ENCODE peak calls at places on chromosome 1, in five cellular contexts. One of them, this sample, is unnamed.

GRCh38 chr1:143661418-143662120 is 310.2 kb downstream of the FAM72C start:
- DNase-seq in cardiac muscle cell: peak; percentile 19
- DNase-seq in upper lobe of right lung: no peak
- DNase-seq in mammary epithelial cell: no peak
- DNase-seq in fibroblast of lung: no peak
- DNase-seq in this sample: peak; percentile 8

GRCh38 chr1:76695535-76695934 is 171.7 kb upstream of the ST6GALNAC5 start:
- DNase-seq in fibroblast of lung: no peak
- DNase-seq in cardiac muscle cell: no peak
- DNase-seq in upper lobe of right lung: no peak
- DNase-seq in mammary epithelial cell: no peak
- DNase-seq in this sample: no peak

GRCh38 chr1:158008630-158009029 is 15.2 kb downstream of the KIRREL1 start:
- DNase-seq in upper lobe of right lung: no peak
- DNase-seq in mammary epithelial cell: peak; percentile 63
- DNase-seq in fibroblast of lung: no peak
- DNase-seq in cardiac muscle cell: no peak
- DNase-seq in this sample: peak; percentile 49

GRCh38 chr1:31531177-31532000 is 44.9 kb upstream of the TINAGL1 start:
- DNase-seq in mammary epithelial cell: peak; percentile 76
- DNase-seq in fibroblast of lung: peak; percentile 80
- DNase-seq in cardiac muscle cell: peak; percentile 79
- DNase-seq in upper lobe of right lung: no peak
- DNase-seq in this sample: peak; percentile 46

GRCh38 chr1:64598100-64598571 is 128.2 kb downstream of the CACHD1 start:
- DNase-seq in fibroblast of lung: peak; percentile 85
- DNase-seq in upper lobe of right lung: no peak
- DNase-seq in cardiac muscle cell: peak; percentile 44
- DNase-seq in mammary epithelial cell: peak; percentile 75
- DNase-seq in this sample: peak; percentile 24

GRCh38 chr1:108570128-108570527 is 10.2 kb downstream of the EEIG2 start:
- DNase-seq in fibroblast of lung: no peak
- DNase-seq in mammary epithelial cell: peak; percentile 61
- DNase-seq in cardiac muscle cell: peak; percentile 62
- DNase-seq in upper lobe of right lung: no peak
- DNase-seq in this sample: no peak

GRCh38 chr1:31230378-31230777 is 9.3 kb downstream of the NKAIN1 start:
- DNase-seq in upper lobe of right lung: no peak
- DNase-seq in fibroblast of lung: no peak
- DNase-seq in cardiac muscle cell: no peak
- DNase-seq in mammary epithelial cell: no peak
- DNase-seq in this sample: no peak

GRCh38 chr1:226135059-226135651 is 51.4 kb downstream of the ACBD3 start:
- DNase-seq in fibroblast of lung: peak; percentile 52
- DNase-seq in cardiac muscle cell: peak; percentile 50
- DNase-seq in mammary epithelial cell: no peak
- DNase-seq in upper lobe of right lung: peak; percentile 89
- DNase-seq in this sample: no peak

GRCh38 chr1:225943582-225943981 is 2.6 kb upstream of the LEFTY2 start:
- DNase-seq in cardiac muscle cell: peak; percentile 8
- DNase-seq in upper lobe of right lung: no peak
- DNase-seq in mammary epithelial cell: no peak
- DNase-seq in fibroblast of lung: no peak
- DNase-seq in this sample: no peak

GRCh38 chr1:116697892-116698595 is 30.5 kb upstream of the IGSF3 start:
- DNase-seq in upper lobe of right lung: no peak
- DNase-seq in fibroblast of lung: no peak
- DNase-seq in mammary epithelial cell: peak; percentile 54
- DNase-seq in cardiac muscle cell: no peak
- DNase-seq in this sample: peak; percentile 78

DNA sequence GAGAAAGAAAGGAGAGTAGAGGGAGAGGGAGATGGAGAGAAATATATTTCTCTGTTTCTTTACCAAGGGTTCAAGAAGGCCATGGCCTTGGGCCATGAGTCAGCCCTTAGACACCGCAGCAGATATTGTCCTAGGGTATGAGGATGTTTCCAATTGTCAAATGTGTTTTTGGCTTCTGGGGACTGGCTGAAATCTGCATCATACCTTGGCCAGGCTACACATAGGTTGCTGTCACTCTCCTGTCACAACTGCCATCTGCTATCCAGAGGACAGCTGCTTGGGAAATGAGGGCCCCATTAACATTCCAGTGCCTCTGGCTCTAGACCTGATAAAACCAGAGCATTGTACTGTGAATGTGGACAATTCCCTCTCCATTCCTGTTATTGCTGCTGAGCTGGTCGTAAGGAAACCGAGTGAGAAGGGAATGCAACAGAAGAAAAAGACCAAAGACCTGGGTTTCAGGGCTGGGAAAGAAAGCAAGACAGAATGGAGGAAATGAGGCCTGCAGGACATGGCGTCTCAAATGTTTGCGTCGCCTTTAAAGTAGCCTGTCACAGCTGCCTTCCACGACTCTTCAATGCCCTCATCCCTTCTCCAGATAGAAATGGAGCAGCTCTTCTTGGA is 8.8 kb upstream of the PIGC start:
- DNase-seq in fibroblast of lung: peak; percentile 21
- DNase-seq in upper lobe of right lung: no peak
- DNase-seq in mammary epithelial cell: no peak
- DNase-seq in cardiac muscle cell: no peak
- DNase-seq in this sample: no peak
- H3K4me3 ChIP-seq in fibroblast of lung: no peak overlapping the region
- H3K4me3 ChIP-seq in upper lobe of right lung: no peak overlapping the region
- H3K4me3 ChIP-seq in mammary epithelial cell: no peak overlapping the region
- H3K4me3 ChIP-seq in cardiac muscle cell: no peak overlapping the region
- H3K4me3 ChIP-seq in this sample: no peak overlapping the region

DNA sequence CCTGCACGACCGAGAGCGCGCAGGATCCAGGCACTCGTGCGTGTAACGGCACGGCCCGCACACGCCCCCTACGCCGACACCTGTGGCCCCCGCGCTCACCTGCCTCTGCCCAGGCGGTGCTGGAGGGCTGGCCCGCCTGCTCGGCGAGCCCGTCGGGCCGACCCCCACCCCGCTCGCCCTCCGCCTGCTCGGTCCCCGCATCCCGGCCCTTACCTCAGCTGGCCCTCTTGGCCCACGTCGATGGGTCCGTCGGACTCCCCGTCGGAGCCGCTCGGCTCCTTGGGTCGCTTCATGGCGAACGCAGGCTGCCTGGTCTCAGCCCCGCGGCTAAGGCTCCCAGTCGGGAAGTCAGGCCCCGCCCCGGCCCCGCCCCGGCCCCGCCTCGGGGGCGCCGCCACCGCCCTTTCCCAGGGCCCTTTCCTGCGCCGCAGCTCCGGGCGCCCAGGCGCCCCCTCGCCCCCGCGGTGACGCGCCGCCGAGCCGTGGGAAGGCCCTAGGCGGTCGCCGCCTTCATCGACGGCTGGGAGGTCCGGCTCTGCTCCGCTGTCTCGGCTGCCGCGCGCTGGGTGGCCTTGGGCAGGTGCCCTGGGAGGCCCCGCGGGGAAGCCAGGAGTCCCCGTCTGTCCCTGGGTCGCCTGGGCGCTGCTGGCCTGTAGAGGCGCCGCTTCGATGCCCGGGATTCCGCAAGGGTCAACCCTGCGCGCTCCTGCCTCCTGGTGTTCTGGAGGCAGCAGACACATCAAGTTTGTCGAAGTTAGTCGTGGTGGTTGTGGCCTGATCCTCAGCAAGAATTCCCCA is at the start of gene HEYL:
- DNase-seq in mammary epithelial cell: no peak
- DNase-seq in upper lobe of right lung: peak; percentile 92
- DNase-seq in fibroblast of lung: peak; percentile 32
- DNase-seq in cardiac muscle cell: peak; percentile 56
- DNase-seq in this sample: peak; percentile 48
- TF ChIP-seq CTCF in mammary epithelial cell: no peak
- TF ChIP-seq CTCF in upper lobe of right lung: peak; percentile 49
- TF ChIP-seq CTCF in fibroblast of lung: peak; percentile 35
- TF ChIP-seq CTCF in cardiac muscle cell: peak; percentile 47
- TF ChIP-seq CTCF in this sample: peak; percentile 34

GRCh38 chr1:224762701-224763100 is 146.6 kb downstream of the CNIH3 start:
- DNase-seq in mammary epithelial cell: no peak
- DNase-seq in cardiac muscle cell: no peak
- DNase-seq in upper lobe of right lung: no peak
- DNase-seq in fibroblast of lung: no peak
- DNase-seq in this sample: no peak
- H3K4me3 ChIP-seq in mammary epithelial cell: no peak overlapping the region
- H3K4me3 ChIP-seq in cardiac muscle cell: no peak overlapping the region
- H3K4me3 ChIP-seq in upper lobe of right lung: no peak overlapping the region
- H3K4me3 ChIP-seq in fibroblast of lung: no peak overlapping the region
- H3K4me3 ChIP-seq in this sample: no peak overlapping the region

DNA sequence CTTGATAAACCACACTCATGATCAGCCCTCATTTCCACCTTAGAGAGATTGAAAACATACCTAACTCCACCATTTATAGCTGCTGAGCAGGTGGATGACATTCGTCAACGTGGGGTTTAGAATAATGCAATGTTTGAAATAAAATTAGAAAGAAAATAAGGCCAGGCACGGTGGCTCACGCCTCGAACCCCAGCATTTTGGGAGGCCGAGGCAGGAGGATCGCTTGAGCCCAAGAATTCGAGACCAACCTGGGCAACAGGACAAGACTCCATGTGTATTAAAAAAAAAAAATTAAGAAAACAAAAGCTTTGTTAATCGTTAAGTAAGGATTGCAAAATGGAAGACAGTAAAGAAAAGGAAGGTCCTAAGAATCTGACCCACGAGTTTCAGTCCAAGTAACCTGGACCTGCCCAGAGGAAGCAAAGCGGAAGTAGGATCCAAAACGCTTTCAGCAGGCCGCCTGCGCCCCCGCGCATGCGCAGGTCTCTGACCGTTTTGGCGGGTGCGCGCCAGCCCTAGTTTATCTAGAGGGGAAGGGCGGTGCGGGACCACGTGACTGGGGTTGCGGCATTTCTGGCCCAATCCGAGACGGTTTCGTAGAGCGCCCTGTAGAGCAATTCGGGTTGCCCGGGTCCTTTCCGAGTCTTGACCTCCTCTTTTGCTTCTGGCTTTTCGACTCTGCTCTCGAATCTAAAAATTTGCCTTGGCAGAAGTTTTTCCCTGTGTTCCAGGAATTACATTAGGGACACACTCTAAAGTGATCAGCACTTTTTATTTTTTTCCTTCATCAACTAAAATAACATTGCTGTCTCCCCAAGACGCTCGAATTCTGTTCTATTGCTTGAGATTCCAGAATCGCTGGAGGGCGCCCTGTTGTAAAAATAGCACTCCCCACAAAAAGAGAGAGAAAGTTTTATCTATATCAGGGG is 22.5 kb downstream of the ANP32E start:
- DNase-seq in upper lobe of right lung: peak; percentile 98
- DNase-seq in fibroblast of lung: peak; percentile 89
- DNase-seq in mammary epithelial cell: peak; percentile 79
- DNase-seq in cardiac muscle cell: peak; percentile 97
- DNase-seq in this sample: peak; percentile 94
- TF ChIP-seq CTCF in upper lobe of right lung: peak; percentile 42
- TF ChIP-seq CTCF in fibroblast of lung: peak; percentile 43
- TF ChIP-seq CTCF in mammary epithelial cell: peak; percentile 41
- TF ChIP-seq CTCF in cardiac muscle cell: peak; percentile 59
- TF ChIP-seq CTCF in this sample: peak; percentile 43

GRCh38 chr1:66506991-66507390 is 27.0 kb upstream of the SGIP1 start:
- DNase-seq in mammary epithelial cell: no peak
- DNase-seq in fibroblast of lung: no peak
- DNase-seq in upper lobe of right lung: no peak
- DNase-seq in cardiac muscle cell: peak; percentile 13
- DNase-seq in this sample: no peak

GRCh38 chr1:66502084-66502483 is 31.9 kb upstream of the SGIP1 start:
- DNase-seq in mammary epithelial cell: no peak
- DNase-seq in upper lobe of right lung: no peak
- DNase-seq in fibroblast of lung: no peak
- DNase-seq in cardiac muscle cell: no peak
- DNase-seq in this sample: no peak

GRCh38 chr1:66506393-66506687 is 27.6 kb upstream of the SGIP1 start:
- DNase-seq in upper lobe of right lung: no peak
- DNase-seq in cardiac muscle cell: peak; percentile 6
- DNase-seq in fibroblast of lung: no peak
- DNase-seq in mammary epithelial cell: no peak
- DNase-seq in this sample: no peak

GRCh38 chr1:66505671-66506392 is 28.1 kb upstream of the SGIP1 start:
- DNase-seq in upper lobe of right lung: no peak
- DNase-seq in fibroblast of lung: peak; percentile 91
- DNase-seq in mammary epithelial cell: no peak
- DNase-seq in cardiac muscle cell: peak; percentile 29
- DNase-seq in this sample: peak; percentile 75

GRCh38 chr1:66503841-66504470 is 30.0 kb upstream of the SGIP1 start:
- DNase-seq in fibroblast of lung: peak; percentile 59
- DNase-seq in mammary epithelial cell: peak; percentile 38
- DNase-seq in upper lobe of right lung: no peak
- DNase-seq in cardiac muscle cell: peak; percentile 83
- DNase-seq in this sample: peak; percentile 79
- H3K4me3 ChIP-seq in fibroblast of lung: no peak overlapping the region
- H3K4me3 ChIP-seq in mammary epithelial cell: no peak overlapping the region
- H3K4me3 ChIP-seq in upper lobe of right lung: no peak overlapping the region
- H3K4me3 ChIP-seq in cardiac muscle cell: no peak overlapping the region
- H3K4me3 ChIP-seq in this sample: no peak overlapping the region

DNA sequence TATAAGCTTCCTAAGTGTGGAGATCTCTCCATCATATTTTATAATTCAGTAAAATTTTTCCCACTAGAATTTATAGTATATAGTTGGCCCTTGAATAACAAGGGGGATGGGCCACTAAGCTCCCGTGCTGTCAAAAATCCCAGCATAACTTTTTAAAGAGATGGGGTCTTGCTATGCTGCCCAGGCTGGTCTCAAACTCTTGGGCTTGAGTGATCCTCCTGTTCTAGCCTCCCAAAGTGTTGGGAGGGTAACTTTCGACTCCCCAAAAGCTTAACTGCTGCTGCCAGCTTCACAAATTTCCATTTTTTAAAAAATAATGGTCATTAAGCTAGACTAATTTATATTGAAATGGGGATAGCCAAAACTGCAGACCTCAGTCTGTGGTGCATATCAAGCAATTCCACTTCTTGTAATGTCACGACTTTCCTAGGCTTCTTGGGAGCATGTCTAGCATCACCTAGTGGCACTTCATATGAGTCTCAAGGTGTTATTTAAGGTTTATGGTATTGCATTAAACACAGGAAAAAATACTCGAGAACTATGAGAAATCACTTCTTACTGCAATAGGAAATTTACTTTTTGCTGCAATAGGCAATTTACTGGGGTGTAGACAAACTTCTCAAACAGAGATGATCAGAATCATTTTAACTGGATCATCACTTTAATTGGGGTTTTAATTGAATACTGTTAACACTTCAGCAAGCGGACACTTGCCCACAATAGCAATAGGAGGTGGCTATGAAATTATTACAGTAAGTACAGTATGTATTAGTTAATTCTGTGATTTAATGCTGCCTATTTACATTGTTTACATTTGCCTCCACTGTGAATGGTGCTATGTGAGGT is 19.3 kb upstream of the ACTA1 start:
- DNase-seq in mammary epithelial cell: no peak
- DNase-seq in cardiac muscle cell: peak; percentile 47
- DNase-seq in upper lobe of right lung: no peak
- DNase-seq in fibroblast of lung: peak; percentile 30
- DNase-seq in this sample: peak; percentile 42
- TF ChIP-seq CTCF in mammary epithelial cell: peak; percentile 78
- TF ChIP-seq CTCF in cardiac muscle cell: peak; percentile 54
- TF ChIP-seq CTCF in upper lobe of right lung: peak; percentile 34
- TF ChIP-seq CTCF in fibroblast of lung: peak; percentile 43
- TF ChIP-seq CTCF in this sample: peak; percentile 51

GRCh38 chr1:109740615-109741373 is at the start of gene GSTM3:
- DNase-seq in mammary epithelial cell: no peak
- DNase-seq in upper lobe of right lung: no peak
- DNase-seq in fibroblast of lung: no peak
- DNase-seq in cardiac muscle cell: no peak
- DNase-seq in this sample: no peak

GRCh38 chr1:109739738-109740614 is 862 bp downstream of the GSTM3 start:
- DNase-seq in upper lobe of right lung: peak; percentile 88
- DNase-seq in fibroblast of lung: peak; percentile 60
- DNase-seq in mammary epithelial cell: peak; percentile 41
- DNase-seq in cardiac muscle cell: peak; percentile 70
- DNase-seq in this sample: peak; percentile 45
- H3K4me3 ChIP-seq in upper lobe of right lung: peak overlapping the region; percentile 77
- H3K4me3 ChIP-seq in fibroblast of lung: peak overlapping the region; percentile 72
- H3K4me3 ChIP-seq in mammary epithelial cell: peak overlapping the region; percentile 49
- H3K4me3 ChIP-seq in cardiac muscle cell: peak overlapping the region; percentile 53
- H3K4me3 ChIP-seq in this sample: peak overlapping the region; percentile 66

This sample was measured in fibroblast of mammary gland.